ENCODE peak calls at places on chromosomes 3 and 15, in four cellular contexts. R is neural crest cell, V is tibial artery, Y is ovary. A is an unnamed sample.

GRCh38 chr3:21447471-21448205 is 303.4 kb downstream of the ZNF385D start:
- DNase-seq in R (no peak), V (no peak), Y (no peak), A (no peak)

GRCh38 chr15:62672268-62672667 is 370.3 kb upstream of the TPM1 start:
- DNase-seq in R (no peak), V (no peak), Y (no peak), A (no peak)

GRCh38 chr3:128456776-128457715 is 9.6 kb downstream of the DNAJB8 start:
- DNase-seq in R (no peak), V (no peak), Y (no peak), A (no peak)

GRCh38 chr3:147737411-147737810 is 328.2 kb downstream of the ZIC1 start:
- DNase-seq in R (no peak), V (no peak), Y (no peak), A (no peak)

GRCh38 chr3:183710231-183710630 is 12.6 kb downstream of the YEATS2 start:
- DNase-seq in R (no peak), V (no peak), Y (no peak), A (no peak)

GRCh38 chr3:27089063-27089462 is 280.1 kb downstream of the NEK10 start:
- DNase-seq in R (no peak), V (no peak), Y (no peak), A (no peak)

GRCh38 chr15:75662823-75663519 is 15.3 kb downstream of the SNX33 start:
- DNase-seq in R (no peak), V (no peak), Y (no peak), A (no peak)

GRCh38 chr3:46222435-46223161 is 14.5 kb upstream of the CCR1 start:
- DNase-seq in R (no peak), V (no peak), Y (no peak), A (no peak)

GRCh38 chr3:119628816-119629445 is 31.2 kb downstream of the PLA1A start:
- DNase-seq in R (no peak), V (no peak), Y (no peak), A (peak; percentile 42)

GRCh38 chr15:90042766-90043525 is 41.8 kb downstream of the ZNF710 start:
- DNase-seq in R (peak; percentile 44), V (no peak), Y (no peak), A (no peak)

GRCh38 chr15:61064653-61065052 is 164.4 kb downstream of the RORA start:
- DNase-seq in R (no peak), V (no peak), Y (no peak), A (no peak)

GRCh38 chr15:70447927-70448698 is 315.2 kb downstream of the UACA start:
- DNase-seq in R (no peak), V (peak; percentile 63), Y (no peak), A (no peak)

GRCh38 chr3:136678981-136679380 is 73.2 kb downstream of the STAG1 start:
- DNase-seq in R (no peak), V (no peak), Y (no peak), A (no peak)

GRCh38 chr15:40985541-40986330 is 32.5 kb downstream of the CHAC1 start:
- DNase-seq in R (no peak), V (peak; percentile 73), Y (no peak), A (no peak)

GRCh38 chr15:97904196-97904572 is 56.3 kb upstream of the ARRDC4 start:
- DNase-seq in R (peak; percentile 75), V (peak; percentile 76), Y (peak; percentile 62), A (peak; percentile 19)

GRCh38 chr3:197289726-197290125 is 8.7 kb downstream of the DLG1 start:
- DNase-seq in R (no peak), V (no peak), Y (no peak), A (no peak)

GRCh38 chr3:87375231-87375682 is 98.9 kb upstream of the POU1F1 start:
- DNase-seq in R (no peak), V (no peak), Y (no peak), A (no peak)

GRCh38 chr3:198079771-198080520 is 119.9 kb downstream of the LMLN start:
- DNase-seq in R (peak; percentile 20), V (no peak), Y (no peak), A (peak; percentile 14)

GRCh38 chr3:100041328-100041749 is 73.0 kb downstream of the FILIP1L start:
- DNase-seq in R (no peak), V (no peak), Y (no peak), A (no peak)

GRCh38 chr3:134389865-134390264 is 15.6 kb upstream of the AMOTL2 start:
- DNase-seq in R (no peak), V (no peak), Y (no peak), A (no peak)

GRCh38 chr3:8490079-8490552 is 11.5 kb upstream of the LMCD1 start:
- DNase-seq in R (no peak), V (no peak), Y (no peak), A (no peak)

GRCh38 chr15:79339588-79340314 is 28.8 kb downstream of the TMED3 start:
- DNase-seq in R (no peak), V (no peak), Y (no peak), A (peak; percentile 42)

GRCh38 chr15:28020644-28021043 is 78.5 kb downstream of the OCA2 start:
- DNase-seq in R (no peak), V (no peak), Y (no peak), A (peak; percentile 9)

GRCh38 chr15:28019594-28020320 is 79.4 kb downstream of the OCA2 start:
- DNase-seq in R (no peak), V (no peak), Y (no peak), A (no peak)

GRCh38 chr15:28022181-28022580 is 76.9 kb downstream of the OCA2 start:
- DNase-seq in R (no peak), V (no peak), Y (no peak), A (no peak)

GRCh38 chr15:28022961-28023360 is 76.2 kb downstream of the OCA2 start:
- DNase-seq in R (no peak), V (no peak), Y (no peak), A (peak; percentile 7)

DNA sequence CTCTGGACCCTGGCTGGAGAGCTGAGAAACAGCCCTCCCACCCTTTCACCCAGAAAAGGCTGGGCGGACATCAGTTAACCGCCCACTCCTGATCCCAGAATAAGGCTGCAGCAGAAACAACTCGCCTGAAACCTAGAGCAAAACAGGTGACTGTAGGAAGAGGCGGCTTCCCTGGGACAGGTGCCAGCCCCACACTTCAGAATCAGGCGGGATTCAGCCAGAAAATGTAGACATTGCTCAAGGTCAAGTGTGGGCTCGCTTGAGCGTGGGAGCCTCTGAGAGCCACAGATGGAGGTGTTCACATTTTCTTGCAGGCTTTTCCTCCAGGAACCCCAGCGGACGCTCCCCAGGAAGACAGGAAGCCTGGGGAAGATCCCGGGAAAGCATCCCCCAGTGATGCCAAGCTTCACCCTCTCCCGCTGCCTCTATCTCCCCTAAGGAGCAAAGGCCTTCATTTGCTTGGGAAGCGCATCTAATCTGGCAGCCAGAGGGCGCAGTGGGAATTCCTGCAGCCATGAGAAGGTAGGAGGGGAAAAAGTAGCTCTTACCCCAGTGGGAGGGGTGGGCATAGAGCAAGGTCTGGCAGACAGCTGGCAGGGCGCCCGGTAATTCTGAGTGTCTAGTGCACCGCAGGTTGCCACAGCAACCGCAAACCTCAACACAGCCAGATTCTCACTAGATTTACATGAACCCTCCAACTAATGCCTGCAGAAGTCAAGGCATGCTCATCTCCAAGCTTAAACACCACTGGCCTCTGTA is 77.7 kb downstream of the OCA2 start:
- DNase-seq in R (no peak), V (no peak), Y (peak; percentile 66), A (peak; percentile 6)
- TF ChIP-seq CTCF in R (peak; percentile 55), V (peak; percentile 34), Y (no peak), A (no peak)

GRCh38 chr3:50221413-50222168 is 14.4 kb upstream of the GNAI2 start:
- DNase-seq in R (no peak), V (no peak), Y (no peak), A (no peak)
- TF ChIP-seq CTCF in R (no peak), V (no peak), Y (no peak), A (no peak)

GRCh38 chr3:188528390-188528789 is 374.4 kb downstream of the LPP start:
- DNase-seq in R (no peak), V (no peak), Y (no peak), A (no peak)

GRCh38 chr3:188527389-188527788 is 373.4 kb downstream of the LPP start:
- DNase-seq in R (no peak), V (no peak), Y (no peak), A (no peak)

GRCh38 chr3:188523291-188523690 is 369.3 kb downstream of the LPP start:
- DNase-seq in R (no peak), V (no peak), Y (no peak), A (no peak)

GRCh38 chr3:188524057-188524456 is 370.1 kb downstream of the LPP start:
- DNase-seq in R (no peak), V (no peak), Y (no peak), A (no peak)

DNA sequence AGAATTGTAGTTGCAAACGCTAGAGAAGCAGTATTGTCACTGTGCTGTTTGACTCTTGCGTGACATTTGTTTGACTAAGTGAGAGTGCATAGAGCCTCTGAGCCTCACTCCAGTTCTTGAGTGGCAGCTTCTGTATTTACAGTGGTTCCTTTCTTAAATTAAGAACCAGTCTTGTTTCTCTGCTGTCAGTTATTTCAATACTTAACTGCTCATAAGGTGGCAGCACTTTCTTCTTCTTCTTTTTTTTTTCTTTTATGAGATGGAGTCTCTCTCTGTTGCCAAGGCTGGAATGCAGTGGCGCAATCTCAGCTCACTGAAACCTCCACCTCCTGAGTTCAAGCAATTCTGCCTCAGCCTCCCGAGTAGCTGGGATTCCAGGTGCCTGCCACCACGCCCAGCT is 372.1 kb downstream of the LPP start:
- DNase-seq in R (no peak), V (peak; percentile 69), Y (no peak), A (no peak)
- TF ChIP-seq CTCF in R (no peak), V (no peak), Y (no peak), A (no peak)

DNA sequence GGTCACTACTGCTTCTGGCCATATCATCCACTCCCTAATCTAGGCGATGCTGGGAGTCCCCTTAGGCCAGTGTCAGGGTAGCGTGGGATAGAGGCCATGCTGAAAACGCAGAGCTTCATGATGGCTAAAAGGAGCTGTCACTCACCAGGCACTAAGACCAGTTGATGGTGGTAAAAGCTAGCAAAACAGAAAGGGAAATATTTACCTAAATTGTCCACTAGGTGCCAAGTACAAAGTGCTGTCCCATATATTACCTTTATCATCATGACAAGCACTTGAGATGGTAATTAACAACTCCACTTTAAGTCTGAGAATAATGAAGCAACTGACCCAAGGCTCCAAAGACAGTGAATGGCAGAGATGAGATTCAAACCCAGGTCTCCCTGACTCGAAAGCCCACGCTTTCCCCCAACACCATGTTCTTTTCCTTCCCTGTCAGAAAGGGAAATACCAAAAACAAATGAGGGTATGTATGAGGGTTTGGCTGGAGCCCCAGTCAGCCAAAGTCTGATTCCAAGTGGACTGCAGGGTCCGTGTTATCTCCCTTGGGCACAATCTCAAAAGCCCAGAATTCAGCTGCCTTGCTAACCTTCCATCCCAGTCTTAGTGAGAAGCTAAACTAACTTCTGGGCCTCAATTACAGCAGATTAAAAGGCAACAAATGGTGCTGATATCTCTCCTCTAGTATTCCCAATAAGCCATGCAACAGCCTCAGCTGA is 84.7 kb downstream of the RBPMS2 start:
- DNase-seq in R (no peak), V (no peak), Y (no peak), A (no peak)
- TF ChIP-seq CTCF in R (peak; percentile 36), V (peak; percentile 12), Y (no peak), A (no peak)